ENCODE peak calls at places on chromosomes 3 and 15, in four cellular contexts. B, A, L and F are unnamed samples.

GRCh38 chr15:76239786-76240185 is 71.5 kb downstream of the ETFA start:
- DNase-seq in L (no peak), B (no peak), A (no peak), F (no peak)

GRCh38 chr3:192188218-192188835 is 539.0 kb downstream of the FGF12 start:
- DNase-seq in B (no peak), A (peak; percentile 15), L (no peak), F (no peak)

GRCh38 chr3:177463863-177464262 is 266.6 kb upstream of the TBL1XR1 start:
- DNase-seq in A (peak; percentile 33), B (no peak), L (no peak), F (no peak)

GRCh38 chr3:29239377-29239776 is 41.5 kb upstream of the RBMS3 start:
- DNase-seq in L (no peak), B (no peak), A (no peak), F (no peak)

GRCh38 chr3:143951351-143951971 is 20.2 kb upstream of the DIPK2A start:
- DNase-seq in L (no peak), B (no peak), A (no peak), F (no peak)

GRCh38 chr15:100350434-100351226 is 8.9 kb upstream of the ADAMTS17 start:
- DNase-seq in L (no peak), B (no peak), A (no peak), F (no peak)

GRCh38 chr3:49296781-49297420 is 19.9 kb upstream of the C3orf62 start:
- DNase-seq in B (no peak), L (no peak), A (no peak), F (no peak)

GRCh38 chr3:11391930-11392688 is 119.9 kb downstream of the ATG7 start:
- DNase-seq in L (no peak), B (no peak), A (peak; percentile 21), F (no peak)

GRCh38 chr15:88388702-88389101 is 78.5 kb downstream of the MRPL46 start:
- DNase-seq in B (no peak), A (no peak), L (no peak), F (no peak)

GRCh38 chr15:85582719-85583089 is 202.3 kb downstream of the AKAP13 start:
- DNase-seq in A (no peak), L (no peak), B (peak; percentile 33), F (no peak)

GRCh38 chr15:78621810-78622402 is 1.1 kb upstream of the CHRNA3 start:
- DNase-seq in A (no peak), L (no peak), B (no peak), F (no peak)

GRCh38 chr15:26572606-26573350 is 200.1 kb downstream of the GABRB3 start:
- DNase-seq in B (no peak), L (no peak), A (no peak), F (peak; percentile 64)

GRCh38 chr15:66004618-66005262 is 135.4 kb downstream of the RAB11A start:
- DNase-seq in A (peak; percentile 47), L (no peak), B (no peak), F (no peak)

GRCh38 chr3:63970596-63971468 is 52.5 kb downstream of the PSMD6 start:
- DNase-seq in B (no peak), L (no peak), A (no peak), F (no peak)

GRCh38 chr3:94360982-94361381 is 298.1 kb downstream of the NSUN3 start:
- DNase-seq in B (no peak), L (no peak), A (no peak), F (no peak)

GRCh38 chr3:134312873-134313838 is 61.1 kb downstream of the AMOTL2 start:
- DNase-seq in L (peak; percentile 90), B (no peak), A (peak; percentile 65), F (no peak)